ENCODE peak calls at places on chromosomes 4 and X, in four cellular contexts. M is stimulated activated naive B cell treated with anti-CD40 and anti-IgM and Interleukin-4, amounts not matched to agents 10 μg/mL and 1 μg/mL and 100 μg/mL, for 72 hours; P is EL; E is iPS-NIHi11. C is an unnamed sample.

GRCh38 chr4:169208090-169208455 is 62.7 kb downstream of the SH3RF1 start:
- DNase-seq in M (no peak), P (peak; percentile 48), E (no peak), C (no peak)

GRCh38 chr4:79134767-79135166 is 191.1 kb downstream of the NAA11 start:
- DNase-seq in M (no peak), P (no peak), E (no peak), C (no peak)

GRCh38 chr4:153594208-153594607 is 89.9 kb upstream of the TLR2 start:
- DNase-seq in M (no peak), P (peak; percentile 21), E (no peak), C (no peak)

GRCh38 chr4:109846395-109847098 is 1.4 kb upstream of the LRIT3 start:
- DNase-seq in M (no peak), P (no peak), E (no peak), C (no peak)

GRCh38 chr4:102501635-102502382 is 650 bp downstream of the NFKB1 start:
- DNase-seq in M (peak; percentile 82), P (peak; percentile 85), E (peak; percentile 69), C (peak; percentile 84)

GRCh38 chrX:107773906-107774435 is 1.6 kb downstream of the TSC22D3 start:
- DNase-seq in M (no peak), P (no peak), E (no peak), C (no peak)

GRCh38 chr4:10180927-10181744 is 64.5 kb upstream of the WDR1 start:
- DNase-seq in M (peak; percentile 3), P (peak; percentile 83), E (no peak), C (no peak)

GRCh38 chr4:180923476-180923875 is 1319.7 kb upstream of the TENM3 start:
- DNase-seq in M (no peak), P (peak; percentile 62), E (no peak), C (no peak)

GRCh38 chr4:3836802-3837601 is 70.8 kb downstream of the ADRA2C start:
- DNase-seq in M (no peak), P (peak; percentile 7), E (peak; percentile 79), C (no peak)

GRCh38 chr4:67436742-67437141 is 108.6 kb downstream of the CENPC start:
- DNase-seq in M (no peak), P (no peak), E (no peak), C (no peak)

GRCh38 chr4:186249785-186250739 is 15.9 kb upstream of the F11 start:
- DNase-seq in M (no peak), P (peak; percentile 27), E (peak; percentile 67), C (no peak)

GRCh38 chr4:105979506-105979905 is 84.2 kb downstream of the NPNT start:
- DNase-seq in M (no peak), P (peak; percentile 72), E (no peak), C (no peak)

GRCh38 chr4:121156822-121157769 is 7.0 kb downstream of the TNIP3 start:
- DNase-seq in M (no peak), P (peak; percentile 36), E (peak; percentile 58), C (peak; percentile 39)